ENCODE peak calls at places on chromosomes 12 and 14, in eight cellular contexts. One of them, this sample, is unnamed.

GRCh38 chr12:122356192-122356635 is 66.3 kb downstream of the CLIP1 start:
- DNase-seq in heart left ventricle: peak
- DNase-seq in uterus: no peak
- DNase-seq in body of pancreas: peak
- DNase-seq in right lobe of liver: no peak
- DNase-seq in tibial nerve: no peak
- DNase-seq in breast epithelium: no peak
- DNase-seq in esophagus squamous epithelium: no peak
- DNase-seq in this sample: no peak

GRCh38 chr12:43241971-43242370 is 310.0 kb downstream of the ADAMTS20 start:
- DNase-seq in uterus: no peak
- DNase-seq in body of pancreas: no peak
- DNase-seq in esophagus squamous epithelium: no peak
- DNase-seq in right lobe of liver: no peak
- DNase-seq in tibial nerve: no peak
- DNase-seq in breast epithelium: no peak
- DNase-seq in heart left ventricle: no peak
- DNase-seq in this sample: no peak

GRCh38 chr14:61813101-61813596 is 50.9 kb downstream of the SNAPC1 start:
- DNase-seq in right lobe of liver: no peak
- DNase-seq in tibial nerve: no peak
- DNase-seq in heart left ventricle: no peak
- DNase-seq in esophagus squamous epithelium: no peak
- DNase-seq in body of pancreas: no peak
- DNase-seq in uterus: no peak
- DNase-seq in breast epithelium: no peak
- DNase-seq in this sample: no peak

GRCh38 chr14:21796912-21797311 is 123.3 kb upstream of the OR4E1 start:
- DNase-seq in breast epithelium: no peak
- DNase-seq in uterus: no peak
- DNase-seq in tibial nerve: no peak
- DNase-seq in esophagus squamous epithelium: no peak
- DNase-seq in heart left ventricle: no peak
- DNase-seq in body of pancreas: no peak
- DNase-seq in right lobe of liver: no peak
- DNase-seq in this sample: no peak

GRCh38 chr12:67413577-67413976 is 144.4 kb downstream of the CAND1 start:
- DNase-seq in body of pancreas: no peak
- DNase-seq in heart left ventricle: no peak
- DNase-seq in right lobe of liver: no peak
- DNase-seq in esophagus squamous epithelium: no peak
- DNase-seq in uterus: no peak
- DNase-seq in tibial nerve: no peak
- DNase-seq in breast epithelium: no peak
- DNase-seq in this sample: no peak

GRCh38 chr14:93045965-93046695 is 69.6 kb downstream of the ITPK1 start:
- DNase-seq in breast epithelium: no peak
- DNase-seq in right lobe of liver: no peak
- DNase-seq in body of pancreas: no peak
- DNase-seq in tibial nerve: no peak
- DNase-seq in uterus: no peak
- DNase-seq in esophagus squamous epithelium: no peak
- DNase-seq in heart left ventricle: no peak
- DNase-seq in this sample: no peak

GRCh38 chr14:96923003-96923402 is 125.8 kb downstream of the VRK1 start:
- DNase-seq in heart left ventricle: no peak
- DNase-seq in body of pancreas: no peak
- DNase-seq in esophagus squamous epithelium: no peak
- DNase-seq in uterus: no peak
- DNase-seq in right lobe of liver: no peak
- DNase-seq in breast epithelium: no peak
- DNase-seq in tibial nerve: no peak
- DNase-seq in this sample: no peak

GRCh38 chr14:72925815-72926291 is 411 bp upstream of the DCAF4 start:
- DNase-seq in heart left ventricle: no peak
- DNase-seq in esophagus squamous epithelium: no peak
- DNase-seq in tibial nerve: no peak
- DNase-seq in body of pancreas: no peak
- DNase-seq in right lobe of liver: no peak
- DNase-seq in uterus: no peak
- DNase-seq in breast epithelium: no peak
- DNase-seq in this sample: no peak

GRCh38 chr12:108320503-108321293 is 18.4 kb downstream of the CMKLR1 start:
- DNase-seq in uterus: no peak
- DNase-seq in tibial nerve: no peak
- DNase-seq in right lobe of liver: no peak
- DNase-seq in esophagus squamous epithelium: no peak
- DNase-seq in breast epithelium: no peak
- DNase-seq in body of pancreas: no peak
- DNase-seq in heart left ventricle: no peak
- DNase-seq in this sample: no peak

GRCh38 chr14:21093769-21094681 is 4.4 kb downstream of the ZNF219 start:
- DNase-seq in heart left ventricle: no peak
- DNase-seq in tibial nerve: no peak
- DNase-seq in right lobe of liver: no peak
- DNase-seq in breast epithelium: no peak
- DNase-seq in body of pancreas: no peak
- DNase-seq in uterus: no peak
- DNase-seq in esophagus squamous epithelium: no peak
- DNase-seq in this sample: no peak

GRCh38 chr14:104706733-104707628 is 17.0 kb upstream of the ADSS1 start:
- DNase-seq in esophagus squamous epithelium: no peak
- DNase-seq in tibial nerve: no peak
- DNase-seq in uterus: no peak
- DNase-seq in heart left ventricle: no peak
- DNase-seq in breast epithelium: no peak
- DNase-seq in body of pancreas: no peak
- DNase-seq in right lobe of liver: no peak
- DNase-seq in this sample: no peak

GRCh38 chr12:68113644-68114043 is 45.9 kb downstream of the IFNG start:
- DNase-seq in right lobe of liver: no peak
- DNase-seq in esophagus squamous epithelium: no peak
- DNase-seq in body of pancreas: no peak
- DNase-seq in uterus: no peak
- DNase-seq in tibial nerve: no peak
- DNase-seq in heart left ventricle: no peak
- DNase-seq in breast epithelium: no peak
- DNase-seq in this sample: no peak

GRCh38 chr14:103314496-103315277 is 19.4 kb upstream of the EIF5 start:
- DNase-seq in heart left ventricle: no peak
- DNase-seq in tibial nerve: no peak
- DNase-seq in uterus: no peak
- DNase-seq in right lobe of liver: peak
- DNase-seq in esophagus squamous epithelium: no peak
- DNase-seq in body of pancreas: peak
- DNase-seq in breast epithelium: no peak
- DNase-seq in this sample: no peak

GRCh38 chr14:66378712-66379111 is 107.5 kb upstream of the CCDC196 start:
- DNase-seq in esophagus squamous epithelium: no peak
- DNase-seq in right lobe of liver: no peak
- DNase-seq in breast epithelium: no peak
- DNase-seq in body of pancreas: no peak
- DNase-seq in uterus: no peak
- DNase-seq in heart left ventricle: no peak
- DNase-seq in tibial nerve: no peak
- DNase-seq in this sample: no peak

GRCh38 chr14:73478684-73479083 is 12.0 kb upstream of the RIOX1 start:
- DNase-seq in right lobe of liver: no peak
- DNase-seq in breast epithelium: no peak
- DNase-seq in tibial nerve: no peak
- DNase-seq in esophagus squamous epithelium: no peak
- DNase-seq in uterus: no peak
- DNase-seq in body of pancreas: no peak
- DNase-seq in heart left ventricle: no peak
- DNase-seq in this sample: peak

GRCh38 chr12:128572311-128572810 is 251.4 kb downstream of the SLC15A4 start:
- DNase-seq in uterus: no peak
- DNase-seq in right lobe of liver: no peak
- DNase-seq in esophagus squamous epithelium: no peak
- DNase-seq in tibial nerve: no peak
- DNase-seq in heart left ventricle: no peak
- DNase-seq in body of pancreas: no peak
- DNase-seq in breast epithelium: no peak
- DNase-seq in this sample: no peak

GRCh38 chr12:76948895-76949294 is 70.1 kb upstream of the CSRP2 start:
- DNase-seq in breast epithelium: no peak
- DNase-seq in uterus: no peak
- DNase-seq in heart left ventricle: no peak
- DNase-seq in body of pancreas: no peak
- DNase-seq in esophagus squamous epithelium: no peak
- DNase-seq in tibial nerve: no peak
- DNase-seq in right lobe of liver: no peak
- DNase-seq in this sample: no peak

GRCh38 chr14:100861188-100861936 is 35.4 kb downstream of the MEG3 start:
- DNase-seq in breast epithelium: no peak
- DNase-seq in body of pancreas: no peak
- DNase-seq in esophagus squamous epithelium: no peak
- DNase-seq in right lobe of liver: peak
- DNase-seq in tibial nerve: no peak
- DNase-seq in heart left ventricle: no peak
- DNase-seq in uterus: no peak
- DNase-seq in this sample: no peak

GRCh38 chr12:73308079-73308478 is 1035.9 kb downstream of the TRHDE start:
- DNase-seq in tibial nerve: no peak
- DNase-seq in esophagus squamous epithelium: no peak
- DNase-seq in body of pancreas: no peak
- DNase-seq in uterus: no peak
- DNase-seq in heart left ventricle: no peak
- DNase-seq in breast epithelium: no peak
- DNase-seq in right lobe of liver: no peak
- DNase-seq in this sample: no peak

GRCh38 chr12:59698599-59698998 is 102.8 kb downstream of the SLC16A7 start:
- DNase-seq in heart left ventricle: no peak
- DNase-seq in right lobe of liver: no peak
- DNase-seq in esophagus squamous epithelium: no peak
- DNase-seq in uterus: no peak
- DNase-seq in breast epithelium: no peak
- DNase-seq in body of pancreas: no peak
- DNase-seq in tibial nerve: no peak
- DNase-seq in this sample: no peak

GRCh38 chr12:83018063-83018462 is 331.4 kb downstream of the TMTC2 start:
- DNase-seq in tibial nerve: no peak
- DNase-seq in esophagus squamous epithelium: no peak
- DNase-seq in right lobe of liver: no peak
- DNase-seq in body of pancreas: no peak
- DNase-seq in breast epithelium: no peak
- DNase-seq in heart left ventricle: no peak
- DNase-seq in uterus: no peak
- DNase-seq in this sample: no peak

GRCh38 chr14:93023039-93023438 is 92.7 kb downstream of the ITPK1 start:
- DNase-seq in body of pancreas: no peak
- DNase-seq in uterus: no peak
- DNase-seq in heart left ventricle: no peak
- DNase-seq in tibial nerve: no peak
- DNase-seq in esophagus squamous epithelium: no peak
- DNase-seq in right lobe of liver: no peak
- DNase-seq in breast epithelium: no peak
- DNase-seq in this sample: no peak

GRCh38 chr12:111570090-111570961 is 28.8 kb downstream of the ATXN2 start:
- DNase-seq in esophagus squamous epithelium: no peak
- DNase-seq in breast epithelium: no peak
- DNase-seq in heart left ventricle: no peak
- DNase-seq in body of pancreas: no peak
- DNase-seq in right lobe of liver: no peak
- DNase-seq in uterus: no peak
- DNase-seq in tibial nerve: no peak
- DNase-seq in this sample: no peak

GRCh38 chr14:91177073-91177796 is 63.4 kb downstream of the DGLUCY start:
- DNase-seq in esophagus squamous epithelium: no peak
- DNase-seq in uterus: peak
- DNase-seq in right lobe of liver: no peak
- DNase-seq in breast epithelium: peak
- DNase-seq in tibial nerve: no peak
- DNase-seq in heart left ventricle: peak
- DNase-seq in body of pancreas: peak
- DNase-seq in this sample: no peak
- TF ChIP-seq CTCF in esophagus squamous epithelium: peak
- TF ChIP-seq CTCF in uterus: peak
- TF ChIP-seq CTCF in right lobe of liver: peak
- TF ChIP-seq CTCF in breast epithelium: peak
- TF ChIP-seq CTCF in tibial nerve: peak
- TF ChIP-seq CTCF in heart left ventricle: peak
- TF ChIP-seq CTCF in body of pancreas: peak
- TF ChIP-seq CTCF in this sample: peak

GRCh38 chr12:79934309-79935020 is 432 bp downstream of the PPP1R12A start:
- DNase-seq in breast epithelium: peak
- DNase-seq in uterus: peak
- DNase-seq in tibial nerve: peak
- DNase-seq in body of pancreas: no peak
- DNase-seq in right lobe of liver: peak
- DNase-seq in heart left ventricle: peak
- DNase-seq in esophagus squamous epithelium: no peak
- DNase-seq in this sample: peak
- H3K4me3 ChIP-seq in breast epithelium: peak
- H3K4me3 ChIP-seq in uterus: peak
- H3K4me3 ChIP-seq in tibial nerve: peak
- H3K4me3 ChIP-seq in body of pancreas: peak
- H3K4me3 ChIP-seq in right lobe of liver: peak
- H3K4me3 ChIP-seq in heart left ventricle: peak
- H3K4me3 ChIP-seq in esophagus squamous epithelium: peak
- H3K4me3 ChIP-seq in this sample: peak

GRCh38 chr14:74713395-74713735 is 421 bp downstream of the FCF1 start:
- DNase-seq in uterus: no peak
- DNase-seq in esophagus squamous epithelium: no peak
- DNase-seq in tibial nerve: no peak
- DNase-seq in body of pancreas: no peak
- DNase-seq in heart left ventricle: no peak
- DNase-seq in breast epithelium: no peak
- DNase-seq in right lobe of liver: no peak
- DNase-seq in this sample: no peak

GRCh38 chr14:74710477-74710876 is 2.4 kb downstream of the AREL1 start:
- DNase-seq in uterus: no peak
- DNase-seq in esophagus squamous epithelium: no peak
- DNase-seq in heart left ventricle: no peak
- DNase-seq in right lobe of liver: no peak
- DNase-seq in breast epithelium: no peak
- DNase-seq in body of pancreas: no peak
- DNase-seq in tibial nerve: no peak
- DNase-seq in this sample: no peak

GRCh38 chr14:74712499-74713394 is at the start of the genes AREL1 and FCF1:
- DNase-seq in esophagus squamous epithelium: no peak
- DNase-seq in right lobe of liver: peak
- DNase-seq in body of pancreas: peak
- DNase-seq in heart left ventricle: peak
- DNase-seq in uterus: peak
- DNase-seq in tibial nerve: peak
- DNase-seq in breast epithelium: peak
- DNase-seq in this sample: peak
- TF ChIP-seq POLR2A in esophagus squamous epithelium: peak
- TF ChIP-seq POLR2A in right lobe of liver: peak
- TF ChIP-seq POLR2A in body of pancreas: peak
- TF ChIP-seq POLR2A in heart left ventricle: peak
- TF ChIP-seq POLR2A in uterus: peak
- TF ChIP-seq POLR2A in tibial nerve: peak
- TF ChIP-seq POLR2A in breast epithelium: no peak
- TF ChIP-seq POLR2A in this sample: peak

DNA sequence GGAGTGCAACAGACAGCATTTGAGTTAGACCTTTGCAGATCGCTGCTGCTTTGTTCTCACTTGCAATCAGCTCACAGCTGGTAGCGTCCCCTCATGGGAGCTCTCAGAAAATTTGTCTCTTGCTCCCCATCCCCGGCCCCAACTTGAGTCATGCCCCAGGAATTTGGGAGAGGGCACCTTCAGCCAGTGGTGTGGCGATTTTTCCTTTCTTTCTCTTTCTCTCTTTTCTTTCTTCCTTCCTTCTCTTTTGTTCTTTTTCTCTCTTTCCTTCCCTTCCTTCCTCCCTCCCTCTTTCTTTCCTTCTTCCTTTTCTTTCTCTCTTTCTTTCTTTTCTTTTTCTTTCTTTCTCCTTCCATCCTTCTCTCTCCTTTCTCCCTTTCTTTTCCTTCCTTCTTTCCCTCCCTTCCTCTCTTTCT is 34.2 kb upstream of the MAP1LC3B2 start:
- DNase-seq in right lobe of liver: no peak
- DNase-seq in heart left ventricle: no peak
- DNase-seq in body of pancreas: no peak
- DNase-seq in breast epithelium: no peak
- DNase-seq in uterus: peak
- DNase-seq in tibial nerve: no peak
- DNase-seq in esophagus squamous epithelium: no peak
- DNase-seq in this sample: no peak
- TF ChIP-seq CTCF in right lobe of liver: no peak
- TF ChIP-seq CTCF in heart left ventricle: no peak
- TF ChIP-seq CTCF in body of pancreas: no peak
- TF ChIP-seq CTCF in breast epithelium: no peak
- TF ChIP-seq CTCF in uterus: no peak
- TF ChIP-seq CTCF in tibial nerve: no peak
- TF ChIP-seq CTCF in esophagus squamous epithelium: no peak
- TF ChIP-seq CTCF in this sample: no peak

This sample was measured in sigmoid colon.